ENCODE peak calls at places on chromosomes 11 and 22, in five cellular contexts. I, J, P, G and B are unnamed samples.

GRCh38 chr11:22466809-22467208 is 128.6 kb downstream of the SLC17A6 start:
- DNase-seq in I (no peak), J (no peak), P (no peak), G (peak), B (no peak)

GRCh38 chr11:123166095-123166559 is 28.9 kb downstream of the CLMP start:
- DNase-seq in I (peak), J (no peak), P (no peak), G (no peak), B (no peak)

GRCh38 chr11:76339217-76339616 is 41.7 kb downstream of the THAP12 start:
- DNase-seq in I (no peak), J (no peak), P (no peak), G (peak), B (no peak)

GRCh38 chr11:46410021-46410420 is 18.4 kb upstream of the CHRM4 start:
- DNase-seq in I (no peak), J (peak), P (no peak), G (no peak), B (no peak)

GRCh38 chr11:76597533-76598425 is 72.8 kb downstream of the LRRC32 start:
- DNase-seq in I (no peak), J (peak), P (no peak), G (no peak), B (no peak)

GRCh38 chr11:77842451-77843121 is 21.6 kb downstream of the AAMDC start:
- DNase-seq in I (no peak), J (no peak), P (no peak), G (no peak), B (no peak)

GRCh38 chr11:125348704-125349635 is 147.1 kb downstream of the FEZ1 start:
- DNase-seq in I (no peak), J (peak), P (no peak), G (peak), B (no peak)

GRCh38 chr11:115279831-115280761 is 224.1 kb downstream of the CADM1 start:
- DNase-seq in I (no peak), J (no peak), P (no peak), G (no peak), B (no peak)

GRCh38 chr11:130601141-130601540 is 152.7 kb downstream of the ADAMTS15 start:
- DNase-seq in I (peak), J (no peak), P (peak), G (peak), B (no peak)

GRCh38 chr11:26992031-26992541 is 1.8 kb upstream of the FIBIN start:
- DNase-seq in I (peak), J (no peak), P (no peak), G (no peak), B (no peak)

GRCh38 chr11:75480185-75480889 is 45.4 kb downstream of the GDPD5 start:
- DNase-seq in I (no peak), J (no peak), P (no peak), G (no peak), B (no peak)

GRCh38 chr22:50720301-50720845 is 17.6 kb upstream of the ACR start:
- DNase-seq in I (no peak), J (no peak), P (no peak), G (no peak), B (no peak)

GRCh38 chr11:129278586-129279319 is 86.6 kb upstream of the ARHGAP32 start:
- DNase-seq in I (no peak), J (peak), P (no peak), G (no peak), B (no peak)

GRCh38 chr22:40595497-40596234 is 40.9 kb downstream of the MRTFA start:
- DNase-seq in I (no peak), J (no peak), P (no peak), G (no peak), B (no peak)

GRCh38 chr11:35210886-35211546 is 72.0 kb downstream of the CD44 start:
- DNase-seq in I (no peak), J (no peak), P (no peak), G (no peak), B (no peak)

GRCh38 chr11:26700536-26701235 is 21.2 kb downstream of the SLC5A12 start:
- DNase-seq in I (no peak), J (no peak), P (no peak), G (no peak), B (no peak)

GRCh38 chr22:29145321-29146072 is 60.2 kb upstream of the EMID1 start:
- DNase-seq in I (no peak), J (no peak), P (peak), G (no peak), B (no peak)

GRCh38 chr11:113256431-113257227 is 57.8 kb upstream of the TTC12 start:
- DNase-seq in I (no peak), J (no peak), P (no peak), G (peak), B (no peak)

GRCh38 chr22:35641494-35642120 is 6.6 kb upstream of the APOL6 start:
- DNase-seq in I (no peak), J (no peak), P (peak), G (no peak), B (no peak)

GRCh38 chr22:35645646-35646045 is 2.6 kb upstream of the APOL6 start:
- DNase-seq in I (no peak), J (no peak), P (peak), G (no peak), B (no peak)

GRCh38 chr22:35643991-35644390 is 4.3 kb upstream of the APOL6 start:
- DNase-seq in I (no peak), J (no peak), P (peak), G (no peak), B (no peak)

GRCh38 chr22:35638408-35638807 is 9.8 kb upstream of the APOL6 start:
- DNase-seq in I (peak), J (peak), P (peak), G (peak), B (peak)

DNA sequence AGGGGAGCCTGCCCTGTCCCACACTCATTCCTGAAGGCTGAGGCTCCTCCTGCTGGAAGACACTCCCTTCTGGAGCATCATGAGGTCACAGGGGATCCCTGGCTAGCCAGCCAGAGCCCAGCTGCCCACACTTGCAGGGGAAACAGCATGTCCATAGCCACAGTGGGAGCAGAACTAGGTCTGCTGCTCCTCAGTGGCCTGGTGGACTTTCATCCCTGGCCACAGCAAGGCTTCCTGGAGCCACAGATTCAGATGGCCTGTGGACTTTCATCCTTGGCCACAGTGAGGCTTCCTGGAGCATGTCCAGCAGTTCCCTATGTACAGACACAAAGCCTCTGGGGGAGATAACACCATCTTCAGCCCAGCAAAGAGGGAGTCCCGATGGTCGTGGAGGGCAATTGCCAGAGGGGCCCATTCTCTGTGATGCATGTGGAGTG is 5.9 kb upstream of the APOL6 start:
- DNase-seq in I (peak), J (no peak), P (peak), G (no peak), B (no peak)
- TF ChIP-seq CTCF in I (no peak), J (no peak), P (no peak), G (no peak), B (no peak)

DNA sequence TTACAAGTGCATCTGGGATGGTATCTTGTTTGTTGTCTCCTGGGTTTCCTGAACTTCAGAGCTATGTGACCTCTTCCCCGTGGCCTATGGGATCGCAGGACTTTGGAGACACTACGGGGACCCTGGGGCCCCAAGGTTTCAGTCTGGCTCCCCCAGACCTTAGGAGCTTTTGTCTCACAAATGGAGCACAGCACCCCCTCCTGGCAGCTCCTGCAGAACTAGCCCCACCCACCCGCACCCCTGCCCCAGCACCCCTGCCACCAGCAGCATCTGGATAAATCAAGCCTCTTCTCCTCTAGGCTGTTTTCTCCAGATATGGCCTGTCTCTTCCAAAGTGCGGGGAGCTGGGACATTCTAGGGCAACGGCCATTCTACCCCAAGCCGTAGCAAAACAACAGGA is 10.4 kb downstream of the RCOR2 start:
- DNase-seq in I (no peak), J (no peak), P (no peak), G (no peak), B (no peak)
- TF ChIP-seq CTCF in I (peak), J (peak), P (no peak), G (peak), B (peak)

DNA sequence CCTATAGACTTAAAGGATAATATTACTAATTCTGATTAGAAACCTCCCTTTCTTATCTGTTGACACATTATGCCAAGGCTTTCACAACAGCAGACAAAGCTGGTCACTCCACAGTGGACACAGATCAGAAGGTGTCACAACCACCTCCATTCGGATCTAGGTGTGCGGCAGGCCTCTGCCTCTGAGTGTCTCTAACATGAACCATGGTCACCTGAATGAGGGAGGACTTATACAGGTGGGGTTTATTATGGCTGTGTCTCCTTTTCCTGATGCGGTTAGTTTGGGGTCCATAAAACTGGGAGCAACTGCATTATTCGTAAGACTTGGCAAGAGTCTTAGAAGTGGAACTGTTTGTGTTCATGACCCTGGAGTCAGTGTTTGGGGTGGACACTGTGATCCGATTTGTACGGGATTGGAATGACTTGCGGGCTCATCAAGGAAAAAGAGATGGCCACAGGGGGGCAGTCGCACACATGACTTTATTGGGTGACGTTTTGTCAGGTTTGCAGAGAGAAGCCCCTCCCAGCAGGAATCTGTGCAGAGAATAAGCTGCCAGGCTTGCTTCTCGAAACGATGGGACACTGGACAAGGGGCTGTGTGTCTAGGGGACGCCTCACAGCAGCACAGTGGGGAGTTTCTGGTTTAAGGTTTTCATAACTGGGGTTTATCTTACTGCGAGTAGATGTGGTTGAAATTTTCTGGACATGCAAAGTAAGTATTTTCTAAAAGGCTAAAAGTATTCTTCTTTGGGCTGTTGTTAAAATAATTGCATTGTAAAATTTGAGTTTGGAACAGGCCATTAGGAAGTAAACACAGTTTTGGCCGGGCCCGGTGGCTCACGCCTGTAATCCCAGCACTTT is 90.6 kb downstream of the GAB4 start:
- DNase-seq in I (peak), J (peak), P (peak), G (peak), B (peak)
- TF ChIP-seq CTCF in I (peak), J (peak), P (no peak), G (peak), B (peak)

DNA sequence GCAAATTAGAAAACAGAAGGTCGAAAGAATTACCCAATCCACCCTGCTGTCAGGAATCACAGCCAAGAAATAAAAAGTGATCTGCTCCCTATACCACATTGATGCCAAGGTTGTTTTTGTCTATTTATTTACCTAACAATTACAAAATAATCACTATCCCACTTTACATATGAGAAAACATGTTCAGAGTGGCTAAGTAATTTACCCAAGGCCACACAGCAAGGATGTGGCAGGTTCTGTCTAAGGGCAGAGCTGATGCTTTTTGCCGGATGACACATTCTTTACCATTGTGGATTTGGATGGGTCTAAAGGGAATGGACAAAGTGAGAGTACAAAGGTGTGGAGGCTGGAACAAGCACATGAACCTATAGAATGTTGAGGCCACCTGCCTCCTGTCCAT is 460.7 kb downstream of the INSC start:
- DNase-seq in I (no peak), J (no peak), P (no peak), G (no peak), B (no peak)
- TF ChIP-seq CTCF in I (no peak), J (no peak), P (no peak), G (no peak), B (no peak)

GRCh38 chr11:60183595-60184201 is 815 bp upstream of the MS4A6A start:
- DNase-seq in I (no peak), J (no peak), P (no peak), G (peak), B (no peak)
- TF ChIP-seq CTCF in I (no peak), J (no peak), P (no peak), G (no peak), B (no peak)